ENCODE peak calls at places on chromosome 9, in ten cellular contexts. J is right atrium auricular region, D is fibroblast of lung, I is transverse colon, U is stomach, W is endodermal cell, M is SJSA1, Y is H9, K is SK-N-SH, P is body of pancreas. Q is an unnamed sample.

GRCh38 chr9:137128158-137129088 is 10.5 kb upstream of the GRIN1 start:
- DNase-seq in J (no peak), D (no peak), I (no peak), U (no peak), W (peak; percentile 30), M (peak; percentile 39), Y (no peak), K (peak; percentile 14), P (no peak), Q (no peak)

GRCh38 chr9:70480405-70480980 is 66.0 kb upstream of the KLF9 start:
- DNase-seq in J (peak; percentile 99), D (peak; percentile 63), I (peak; percentile 87), U (peak; percentile 87), W (no peak), M (no peak), Y (no peak), K (peak; percentile 57), P (peak; percentile 89), Q (peak; percentile 14)

GRCh38 chr9:107750741-107751521 is 261.4 kb upstream of the KLF4 start:
- DNase-seq in J (peak; percentile 97), D (peak; percentile 98), I (peak; percentile 72), U (peak; percentile 81), W (no peak), M (peak; percentile 88), Y (no peak), K (no peak), P (peak; percentile 53), Q (peak; percentile 91)

GRCh38 chr9:68697846-68698245 is 7.2 kb upstream of the PIP5K1B start:
- DNase-seq in J (no peak), D (no peak), I (no peak), U (no peak), W (peak; percentile 31), M (no peak), Y (no peak), K (no peak), P (no peak), Q (no peak)

GRCh38 chr9:98117984-98118639 is 910 bp downstream of the TRIM14 start:
- DNase-seq in J (no peak), D (peak; percentile 5), I (peak; percentile 84), U (peak; percentile 52), W (peak; percentile 64), M (no peak), Y (no peak), K (peak; percentile 43), P (peak; percentile 39), Q (peak; percentile 38)

GRCh38 chr9:114059047-114059803 is 18.9 kb downstream of the AMBP start:
- DNase-seq in J (peak; percentile 53), D (no peak), I (no peak), U (no peak), W (peak; percentile 39), M (peak; percentile 31), Y (peak; percentile 23), K (no peak), P (peak; percentile 17), Q (no peak)

GRCh38 chr9:137984520-137985257 is 107.1 kb downstream of the CACNA1B start:
- DNase-seq in J (no peak), D (no peak), I (no peak), U (no peak), W (no peak), M (no peak), Y (no peak), K (no peak), P (no peak), Q (no peak)

GRCh38 chr9:114484854-114485443 is 20.3 kb downstream of the WHRN start:
- DNase-seq in J (no peak), D (peak; percentile 81), I (no peak), U (no peak), W (no peak), M (no peak), Y (no peak), K (no peak), P (no peak), Q (peak; percentile 57)

GRCh38 chr9:34701023-34701768 is 8.7 kb downstream of the CCL21 start:
- DNase-seq in J (peak; percentile 77), D (peak; percentile 38), I (peak; percentile 79), U (peak; percentile 80), W (peak; percentile 94), M (peak; percentile 53), Y (peak; percentile 86), K (peak; percentile 86), P (peak; percentile 73), Q (peak; percentile 48)

GRCh38 chr9:7266911-7267555 is 509.3 kb downstream of the KDM4C start:
- DNase-seq in J (no peak), D (no peak), I (peak; percentile 62), U (no peak), W (no peak), M (no peak), Y (no peak), K (no peak), P (no peak), Q (no peak)

GRCh38 chr9:112239284-112239683 is 64.2 kb upstream of the SUSD1 start:
- DNase-seq in J (no peak), D (no peak), I (peak; percentile 18), U (no peak), W (peak; percentile 54), M (no peak), Y (no peak), K (no peak), P (no peak), Q (no peak)

GRCh38 chr9:133701981-133702797 is 36.0 kb downstream of the SARDH start:
- DNase-seq in J (no peak), D (peak; percentile 42), I (peak; percentile 32), U (no peak), W (no peak), M (no peak), Y (no peak), K (no peak), P (no peak), Q (no peak)

GRCh38 chr9:134735441-134736175 is 94.0 kb downstream of the COL5A1 start:
- DNase-seq in J (peak; percentile 84), D (no peak), I (peak; percentile 59), U (peak; percentile 33), W (no peak), M (no peak), Y (no peak), K (peak; percentile 62), P (peak; percentile 26), Q (no peak)

GRCh38 chr9:27491164-27491563 is 32.9 kb upstream of the IFNK start:
- DNase-seq in J (no peak), D (peak; percentile 5), I (no peak), U (no peak), W (no peak), M (no peak), Y (no peak), K (no peak), P (no peak), Q (no peak)

GRCh38 chr9:27487128-27487527 is 37.0 kb upstream of the IFNK start:
- DNase-seq in J (no peak), D (no peak), I (no peak), U (no peak), W (no peak), M (no peak), Y (no peak), K (no peak), P (no peak), Q (no peak)

GRCh38 chr9:27485158-27485557 is 38.9 kb upstream of the IFNK start:
- DNase-seq in J (no peak), D (no peak), I (no peak), U (no peak), W (no peak), M (no peak), Y (no peak), K (no peak), P (no peak), Q (no peak)

GRCh38 chr9:27487927-27488326 is 36.2 kb upstream of the IFNK start:
- DNase-seq in J (no peak), D (no peak), I (no peak), U (no peak), W (no peak), M (no peak), Y (no peak), K (no peak), P (no peak), Q (peak; percentile 24)

GRCh38 chr9:27489087-27489876 is 34.8 kb upstream of the IFNK start:
- DNase-seq in J (no peak), D (no peak), I (no peak), U (no peak), W (no peak), M (no peak), Y (no peak), K (no peak), P (no peak), Q (no peak)
- H3K27ac ChIP-seq in J (no peak overlapping the region), D (no peak overlapping the region), I (no peak overlapping the region), U (no peak overlapping the region), W (peak overlapping the region; percentile 59), M (no peak overlapping the region), Y (no peak overlapping the region), K (no peak overlapping the region), P (no peak overlapping the region), Q (no peak overlapping the region)

GRCh38 chr9:677461-678097 is 163.9 kb upstream of the DMRT1 start:
- DNase-seq in J (no peak), D (peak; percentile 65), I (no peak), U (no peak), W (no peak), M (no peak), Y (no peak), K (no peak), P (no peak), Q (no peak)
- H3K27ac ChIP-seq in J (peak overlapping the region; percentile 53), D (peak overlapping the region; percentile 45), I (peak overlapping the region; percentile 50), U (peak overlapping the region; percentile 78), W (no peak overlapping the region), M (no peak overlapping the region), Y (no peak overlapping the region), K (no peak overlapping the region), P (no peak overlapping the region), Q (no peak overlapping the region)

GRCh38 chr9:124283232-124283814 is 25.6 kb downstream of the NEK6 start:
- DNase-seq in J (no peak), D (no peak), I (no peak), U (no peak), W (no peak), M (no peak), Y (no peak), K (no peak), P (no peak), Q (no peak)
- H3K27ac ChIP-seq in J (peak overlapping the region; percentile 80), D (peak overlapping the region; percentile 94), I (peak overlapping the region; percentile 80), U (peak overlapping the region; percentile 86), W (no peak overlapping the region), M (peak overlapping the region; percentile 75), Y (no peak overlapping the region), K (no peak overlapping the region), P (peak overlapping the region; percentile 80), Q (no peak overlapping the region)

GRCh38 chr9:87685431-87685830 is 40.5 kb upstream of the CTSL start:
- DNase-seq in J (peak; percentile 50), D (peak; percentile 36), I (no peak), U (no peak), W (peak; percentile 12), M (no peak), Y (peak; percentile 22), K (no peak), P (no peak), Q (no peak)

GRCh38 chr9:87686520-87687090 is 39.3 kb upstream of the CTSL start:
- DNase-seq in J (no peak), D (no peak), I (no peak), U (no peak), W (no peak), M (no peak), Y (no peak), K (no peak), P (no peak), Q (no peak)

GRCh38 chr9:87684627-87685204 is 41.2 kb upstream of the CTSL start:
- DNase-seq in J (peak; percentile 59), D (peak; percentile 17), I (peak; percentile 72), U (peak; percentile 59), W (peak; percentile 90), M (no peak), Y (peak; percentile 58), K (peak; percentile 77), P (peak; percentile 80), Q (peak; percentile 69)

GRCh38 chr9:87687207-87687606 is 38.7 kb upstream of the CTSL start:
- DNase-seq in J (no peak), D (no peak), I (no peak), U (no peak), W (no peak), M (no peak), Y (no peak), K (no peak), P (no peak), Q (no peak)

GRCh38 chr9:87685871-87686519 is 39.9 kb upstream of the CTSL start:
- DNase-seq in J (peak; percentile 59), D (peak; percentile 23), I (peak; percentile 17), U (no peak), W (peak; percentile 50), M (no peak), Y (peak; percentile 39), K (no peak), P (no peak), Q (no peak)
- H3K27ac ChIP-seq in J (no peak overlapping the region), D (no peak overlapping the region), I (peak overlapping the region; percentile 8), U (peak overlapping the region; percentile 3), W (no peak overlapping the region), M (peak overlapping the region; percentile 15), Y (no peak overlapping the region), K (no peak overlapping the region), P (no peak overlapping the region), Q (no peak overlapping the region)